ENCODE peak calls at places on chromosomes 5 and 9, in ten cellular contexts. One of them, this sample, is unnamed.

GRCh38 chr9:82223442-82223841 is 234.9 kb downstream of the SPATA31D1 start:
- DNase-seq in HS-5: no peak
- DNase-seq in dermis microvascular lymphatic vessel endothelial cell: no peak
- DNase-seq in esophagus muscularis mucosa: no peak
- DNase-seq in T-helper 1 cell: no peak
- DNase-seq in neural crest cell: no peak
- DNase-seq in activated naive CD8-positive, alpha-beta T cell treated with anti-CD3 and anti-CD28 coated beads, Interleukin-2, amount 50 U/mL, for 24 hours: no peak
- DNase-seq in renal cortical epithelial cell: no peak
- DNase-seq in stimulated activated CD4-positive, alpha-beta T cell treated with anti-CD3 and anti-CD28 coated beads, TNF-alpha, amount 100 ng/mL, for 4 hours: no peak
- DNase-seq in fibroblast of gingiva: no peak
- DNase-seq in this sample: no peak

GRCh38 chr5:92421937-92422336 is 1038.8 kb upstream of the ARRDC3 start:
- DNase-seq in dermis microvascular lymphatic vessel endothelial cell: no peak
- DNase-seq in stimulated activated CD4-positive, alpha-beta T cell treated with anti-CD3 and anti-CD28 coated beads, TNF-alpha, amount 100 ng/mL, for 4 hours: no peak
- DNase-seq in neural crest cell: no peak
- DNase-seq in T-helper 1 cell: no peak
- DNase-seq in esophagus muscularis mucosa: no peak
- DNase-seq in renal cortical epithelial cell: no peak
- DNase-seq in activated naive CD8-positive, alpha-beta T cell treated with anti-CD3 and anti-CD28 coated beads, Interleukin-2, amount 50 U/mL, for 24 hours: no peak
- DNase-seq in fibroblast of gingiva: no peak
- DNase-seq in HS-5: no peak
- DNase-seq in this sample: peak

GRCh38 chr5:97542469-97542868 is 359.4 kb upstream of the RIOK2 start:
- DNase-seq in HS-5: no peak
- DNase-seq in stimulated activated CD4-positive, alpha-beta T cell treated with anti-CD3 and anti-CD28 coated beads, TNF-alpha, amount 100 ng/mL, for 4 hours: no peak
- DNase-seq in dermis microvascular lymphatic vessel endothelial cell: no peak
- DNase-seq in activated naive CD8-positive, alpha-beta T cell treated with anti-CD3 and anti-CD28 coated beads, Interleukin-2, amount 50 U/mL, for 24 hours: no peak
- DNase-seq in neural crest cell: no peak
- DNase-seq in T-helper 1 cell: no peak
- DNase-seq in esophagus muscularis mucosa: no peak
- DNase-seq in renal cortical epithelial cell: no peak
- DNase-seq in fibroblast of gingiva: no peak
- DNase-seq in this sample: no peak

GRCh38 chr5:16574789-16575785 is 41.7 kb downstream of the RETREG1 start:
- DNase-seq in renal cortical epithelial cell: peak
- DNase-seq in activated naive CD8-positive, alpha-beta T cell treated with anti-CD3 and anti-CD28 coated beads, Interleukin-2, amount 50 U/mL, for 24 hours: no peak
- DNase-seq in esophagus muscularis mucosa: no peak
- DNase-seq in fibroblast of gingiva: peak
- DNase-seq in neural crest cell: no peak
- DNase-seq in T-helper 1 cell: no peak
- DNase-seq in HS-5: peak
- DNase-seq in dermis microvascular lymphatic vessel endothelial cell: no peak
- DNase-seq in stimulated activated CD4-positive, alpha-beta T cell treated with anti-CD3 and anti-CD28 coated beads, TNF-alpha, amount 100 ng/mL, for 4 hours: no peak
- DNase-seq in this sample: peak

GRCh38 chr9:79357620-79358019 is 214.1 kb upstream of the TLE4 start:
- DNase-seq in HS-5: no peak
- DNase-seq in T-helper 1 cell: no peak
- DNase-seq in renal cortical epithelial cell: no peak
- DNase-seq in activated naive CD8-positive, alpha-beta T cell treated with anti-CD3 and anti-CD28 coated beads, Interleukin-2, amount 50 U/mL, for 24 hours: no peak
- DNase-seq in fibroblast of gingiva: no peak
- DNase-seq in esophagus muscularis mucosa: no peak
- DNase-seq in dermis microvascular lymphatic vessel endothelial cell: no peak
- DNase-seq in stimulated activated CD4-positive, alpha-beta T cell treated with anti-CD3 and anti-CD28 coated beads, TNF-alpha, amount 100 ng/mL, for 4 hours: no peak
- DNase-seq in neural crest cell: no peak
- DNase-seq in this sample: no peak

GRCh38 chr9:128568470-128569083 is 16.2 kb downstream of the SPTAN1 start:
- DNase-seq in activated naive CD8-positive, alpha-beta T cell treated with anti-CD3 and anti-CD28 coated beads, Interleukin-2, amount 50 U/mL, for 24 hours: no peak
- DNase-seq in dermis microvascular lymphatic vessel endothelial cell: no peak
- DNase-seq in T-helper 1 cell: no peak
- DNase-seq in neural crest cell: no peak
- DNase-seq in renal cortical epithelial cell: no peak
- DNase-seq in stimulated activated CD4-positive, alpha-beta T cell treated with anti-CD3 and anti-CD28 coated beads, TNF-alpha, amount 100 ng/mL, for 4 hours: no peak
- DNase-seq in esophagus muscularis mucosa: no peak
- DNase-seq in HS-5: no peak
- DNase-seq in fibroblast of gingiva: no peak
- DNase-seq in this sample: no peak

GRCh38 chr5:128684951-128685350 is 146.9 kb upstream of the FBN2 start:
- DNase-seq in renal cortical epithelial cell: no peak
- DNase-seq in esophagus muscularis mucosa: no peak
- DNase-seq in HS-5: peak
- DNase-seq in dermis microvascular lymphatic vessel endothelial cell: no peak
- DNase-seq in activated naive CD8-positive, alpha-beta T cell treated with anti-CD3 and anti-CD28 coated beads, Interleukin-2, amount 50 U/mL, for 24 hours: no peak
- DNase-seq in stimulated activated CD4-positive, alpha-beta T cell treated with anti-CD3 and anti-CD28 coated beads, TNF-alpha, amount 100 ng/mL, for 4 hours: no peak
- DNase-seq in T-helper 1 cell: no peak
- DNase-seq in fibroblast of gingiva: peak
- DNase-seq in neural crest cell: no peak
- DNase-seq in this sample: no peak

GRCh38 chr5:74206571-74207550 is 433.7 kb downstream of the ENC1 start:
- DNase-seq in HS-5: peak
- DNase-seq in fibroblast of gingiva: peak
- DNase-seq in T-helper 1 cell: no peak
- DNase-seq in activated naive CD8-positive, alpha-beta T cell treated with anti-CD3 and anti-CD28 coated beads, Interleukin-2, amount 50 U/mL, for 24 hours: no peak
- DNase-seq in renal cortical epithelial cell: peak
- DNase-seq in dermis microvascular lymphatic vessel endothelial cell: peak
- DNase-seq in neural crest cell: no peak
- DNase-seq in stimulated activated CD4-positive, alpha-beta T cell treated with anti-CD3 and anti-CD28 coated beads, TNF-alpha, amount 100 ng/mL, for 4 hours: no peak
- DNase-seq in esophagus muscularis mucosa: peak
- DNase-seq in this sample: peak

GRCh38 chr5:38426493-38426892 is 130.0 kb downstream of the LIFR start:
- DNase-seq in T-helper 1 cell: no peak
- DNase-seq in renal cortical epithelial cell: peak
- DNase-seq in stimulated activated CD4-positive, alpha-beta T cell treated with anti-CD3 and anti-CD28 coated beads, TNF-alpha, amount 100 ng/mL, for 4 hours: no peak
- DNase-seq in HS-5: no peak
- DNase-seq in esophagus muscularis mucosa: no peak
- DNase-seq in activated naive CD8-positive, alpha-beta T cell treated with anti-CD3 and anti-CD28 coated beads, Interleukin-2, amount 50 U/mL, for 24 hours: no peak
- DNase-seq in neural crest cell: no peak
- DNase-seq in fibroblast of gingiva: peak
- DNase-seq in dermis microvascular lymphatic vessel endothelial cell: no peak
- DNase-seq in this sample: no peak

GRCh38 chr9:16622541-16622940 is 247.9 kb downstream of the BNC2 start:
- DNase-seq in neural crest cell: no peak
- DNase-seq in esophagus muscularis mucosa: no peak
- DNase-seq in dermis microvascular lymphatic vessel endothelial cell: no peak
- DNase-seq in activated naive CD8-positive, alpha-beta T cell treated with anti-CD3 and anti-CD28 coated beads, Interleukin-2, amount 50 U/mL, for 24 hours: no peak
- DNase-seq in HS-5: no peak
- DNase-seq in fibroblast of gingiva: no peak
- DNase-seq in stimulated activated CD4-positive, alpha-beta T cell treated with anti-CD3 and anti-CD28 coated beads, TNF-alpha, amount 100 ng/mL, for 4 hours: no peak
- DNase-seq in T-helper 1 cell: no peak
- DNase-seq in renal cortical epithelial cell: no peak
- DNase-seq in this sample: peak

GRCh38 chr9:99491408-99492259 is 269.6 kb downstream of the SEC61B start:
- DNase-seq in dermis microvascular lymphatic vessel endothelial cell: no peak
- DNase-seq in activated naive CD8-positive, alpha-beta T cell treated with anti-CD3 and anti-CD28 coated beads, Interleukin-2, amount 50 U/mL, for 24 hours: no peak
- DNase-seq in stimulated activated CD4-positive, alpha-beta T cell treated with anti-CD3 and anti-CD28 coated beads, TNF-alpha, amount 100 ng/mL, for 4 hours: no peak
- DNase-seq in esophagus muscularis mucosa: no peak
- DNase-seq in HS-5: no peak
- DNase-seq in renal cortical epithelial cell: no peak
- DNase-seq in T-helper 1 cell: no peak
- DNase-seq in neural crest cell: no peak
- DNase-seq in fibroblast of gingiva: peak
- DNase-seq in this sample: no peak

GRCh38 chr5:100832252-100833230 is 70.5 kb downstream of the ST8SIA4 start:
- DNase-seq in HS-5: no peak
- DNase-seq in activated naive CD8-positive, alpha-beta T cell treated with anti-CD3 and anti-CD28 coated beads, Interleukin-2, amount 50 U/mL, for 24 hours: no peak
- DNase-seq in dermis microvascular lymphatic vessel endothelial cell: no peak
- DNase-seq in esophagus muscularis mucosa: no peak
- DNase-seq in renal cortical epithelial cell: no peak
- DNase-seq in neural crest cell: no peak
- DNase-seq in fibroblast of gingiva: no peak
- DNase-seq in T-helper 1 cell: no peak
- DNase-seq in stimulated activated CD4-positive, alpha-beta T cell treated with anti-CD3 and anti-CD28 coated beads, TNF-alpha, amount 100 ng/mL, for 4 hours: no peak
- DNase-seq in this sample: no peak

GRCh38 chr9:95841377-95841776 is 34.1 kb upstream of the ERCC6L2 start:
- DNase-seq in renal cortical epithelial cell: no peak
- DNase-seq in stimulated activated CD4-positive, alpha-beta T cell treated with anti-CD3 and anti-CD28 coated beads, TNF-alpha, amount 100 ng/mL, for 4 hours: no peak
- DNase-seq in T-helper 1 cell: no peak
- DNase-seq in esophagus muscularis mucosa: no peak
- DNase-seq in neural crest cell: no peak
- DNase-seq in activated naive CD8-positive, alpha-beta T cell treated with anti-CD3 and anti-CD28 coated beads, Interleukin-2, amount 50 U/mL, for 24 hours: no peak
- DNase-seq in dermis microvascular lymphatic vessel endothelial cell: no peak
- DNase-seq in fibroblast of gingiva: no peak
- DNase-seq in HS-5: no peak
- DNase-seq in this sample: no peak

GRCh38 chr9:23073136-23073535 is 626.5 kb downstream of the DMRTA1 start:
- DNase-seq in activated naive CD8-positive, alpha-beta T cell treated with anti-CD3 and anti-CD28 coated beads, Interleukin-2, amount 50 U/mL, for 24 hours: no peak
- DNase-seq in stimulated activated CD4-positive, alpha-beta T cell treated with anti-CD3 and anti-CD28 coated beads, TNF-alpha, amount 100 ng/mL, for 4 hours: no peak
- DNase-seq in renal cortical epithelial cell: no peak
- DNase-seq in esophagus muscularis mucosa: no peak
- DNase-seq in T-helper 1 cell: no peak
- DNase-seq in neural crest cell: no peak
- DNase-seq in dermis microvascular lymphatic vessel endothelial cell: no peak
- DNase-seq in fibroblast of gingiva: no peak
- DNase-seq in HS-5: peak
- DNase-seq in this sample: no peak

GRCh38 chr5:66854429-66854828 is 258.2 kb downstream of the MAST4 start:
- DNase-seq in stimulated activated CD4-positive, alpha-beta T cell treated with anti-CD3 and anti-CD28 coated beads, TNF-alpha, amount 100 ng/mL, for 4 hours: no peak
- DNase-seq in T-helper 1 cell: no peak
- DNase-seq in neural crest cell: no peak
- DNase-seq in activated naive CD8-positive, alpha-beta T cell treated with anti-CD3 and anti-CD28 coated beads, Interleukin-2, amount 50 U/mL, for 24 hours: no peak
- DNase-seq in fibroblast of gingiva: no peak
- DNase-seq in HS-5: no peak
- DNase-seq in esophagus muscularis mucosa: no peak
- DNase-seq in renal cortical epithelial cell: no peak
- DNase-seq in dermis microvascular lymphatic vessel endothelial cell: no peak
- DNase-seq in this sample: no peak

GRCh38 chr9:120755827-120756434 is 37.3 kb downstream of the FBXW2 start:
- DNase-seq in HS-5: no peak
- DNase-seq in dermis microvascular lymphatic vessel endothelial cell: peak
- DNase-seq in T-helper 1 cell: peak
- DNase-seq in neural crest cell: peak
- DNase-seq in stimulated activated CD4-positive, alpha-beta T cell treated with anti-CD3 and anti-CD28 coated beads, TNF-alpha, amount 100 ng/mL, for 4 hours: peak
- DNase-seq in activated naive CD8-positive, alpha-beta T cell treated with anti-CD3 and anti-CD28 coated beads, Interleukin-2, amount 50 U/mL, for 24 hours: peak
- DNase-seq in fibroblast of gingiva: peak
- DNase-seq in renal cortical epithelial cell: peak
- DNase-seq in esophagus muscularis mucosa: peak
- DNase-seq in this sample: peak

GRCh38 chr5:150286820-150287219 is 2.8 kb downstream of the CAMK2A start:
- DNase-seq in HS-5: no peak
- DNase-seq in fibroblast of gingiva: no peak
- DNase-seq in renal cortical epithelial cell: no peak
- DNase-seq in T-helper 1 cell: no peak
- DNase-seq in dermis microvascular lymphatic vessel endothelial cell: no peak
- DNase-seq in stimulated activated CD4-positive, alpha-beta T cell treated with anti-CD3 and anti-CD28 coated beads, TNF-alpha, amount 100 ng/mL, for 4 hours: no peak
- DNase-seq in neural crest cell: no peak
- DNase-seq in activated naive CD8-positive, alpha-beta T cell treated with anti-CD3 and anti-CD28 coated beads, Interleukin-2, amount 50 U/mL, for 24 hours: no peak
- DNase-seq in esophagus muscularis mucosa: no peak
- DNase-seq in this sample: peak

GRCh38 chr5:172436078-172436873 is 18.0 kb downstream of the SH3PXD2B start:
- DNase-seq in esophagus muscularis mucosa: no peak
- DNase-seq in HS-5: no peak
- DNase-seq in stimulated activated CD4-positive, alpha-beta T cell treated with anti-CD3 and anti-CD28 coated beads, TNF-alpha, amount 100 ng/mL, for 4 hours: no peak
- DNase-seq in fibroblast of gingiva: no peak
- DNase-seq in activated naive CD8-positive, alpha-beta T cell treated with anti-CD3 and anti-CD28 coated beads, Interleukin-2, amount 50 U/mL, for 24 hours: no peak
- DNase-seq in renal cortical epithelial cell: no peak
- DNase-seq in T-helper 1 cell: no peak
- DNase-seq in neural crest cell: no peak
- DNase-seq in dermis microvascular lymphatic vessel endothelial cell: no peak
- DNase-seq in this sample: no peak

GRCh38 chr5:1506242-1507015 is 17.3 kb downstream of the LPCAT1 start:
- DNase-seq in renal cortical epithelial cell: no peak
- DNase-seq in T-helper 1 cell: no peak
- DNase-seq in dermis microvascular lymphatic vessel endothelial cell: no peak
- DNase-seq in activated naive CD8-positive, alpha-beta T cell treated with anti-CD3 and anti-CD28 coated beads, Interleukin-2, amount 50 U/mL, for 24 hours: no peak
- DNase-seq in esophagus muscularis mucosa: no peak
- DNase-seq in fibroblast of gingiva: no peak
- DNase-seq in stimulated activated CD4-positive, alpha-beta T cell treated with anti-CD3 and anti-CD28 coated beads, TNF-alpha, amount 100 ng/mL, for 4 hours: no peak
- DNase-seq in HS-5: no peak
- DNase-seq in neural crest cell: no peak
- DNase-seq in this sample: no peak

GRCh38 chr9:95572370-95573151 is 55.8 kb upstream of the PTCH1 start:
- DNase-seq in dermis microvascular lymphatic vessel endothelial cell: no peak
- DNase-seq in esophagus muscularis mucosa: no peak
- DNase-seq in renal cortical epithelial cell: no peak
- DNase-seq in stimulated activated CD4-positive, alpha-beta T cell treated with anti-CD3 and anti-CD28 coated beads, TNF-alpha, amount 100 ng/mL, for 4 hours: no peak
- DNase-seq in neural crest cell: no peak
- DNase-seq in activated naive CD8-positive, alpha-beta T cell treated with anti-CD3 and anti-CD28 coated beads, Interleukin-2, amount 50 U/mL, for 24 hours: no peak
- DNase-seq in fibroblast of gingiva: peak
- DNase-seq in T-helper 1 cell: no peak
- DNase-seq in HS-5: peak
- DNase-seq in this sample: no peak

GRCh38 chr5:179793470-179794139 is at the start of gene LTC4S:
- DNase-seq in T-helper 1 cell: peak
- DNase-seq in neural crest cell: no peak
- DNase-seq in esophagus muscularis mucosa: no peak
- DNase-seq in dermis microvascular lymphatic vessel endothelial cell: peak
- DNase-seq in HS-5: no peak
- DNase-seq in fibroblast of gingiva: peak
- DNase-seq in renal cortical epithelial cell: peak
- DNase-seq in activated naive CD8-positive, alpha-beta T cell treated with anti-CD3 and anti-CD28 coated beads, Interleukin-2, amount 50 U/mL, for 24 hours: peak
- DNase-seq in stimulated activated CD4-positive, alpha-beta T cell treated with anti-CD3 and anti-CD28 coated beads, TNF-alpha, amount 100 ng/mL, for 4 hours: no peak
- DNase-seq in this sample: no peak

GRCh38 chr9:70081120-70081495 is 37.5 kb downstream of the MAMDC2 start:
- DNase-seq in dermis microvascular lymphatic vessel endothelial cell: peak
- DNase-seq in activated naive CD8-positive, alpha-beta T cell treated with anti-CD3 and anti-CD28 coated beads, Interleukin-2, amount 50 U/mL, for 24 hours: no peak
- DNase-seq in esophagus muscularis mucosa: no peak
- DNase-seq in stimulated activated CD4-positive, alpha-beta T cell treated with anti-CD3 and anti-CD28 coated beads, TNF-alpha, amount 100 ng/mL, for 4 hours: no peak
- DNase-seq in T-helper 1 cell: no peak
- DNase-seq in HS-5: peak
- DNase-seq in neural crest cell: no peak
- DNase-seq in fibroblast of gingiva: peak
- DNase-seq in renal cortical epithelial cell: peak
- DNase-seq in this sample: no peak

GRCh38 chr9:93134018-93134739 is at the start of gene NINJ1:
- DNase-seq in neural crest cell: peak
- DNase-seq in T-helper 1 cell: peak
- DNase-seq in renal cortical epithelial cell: peak
- DNase-seq in activated naive CD8-positive, alpha-beta T cell treated with anti-CD3 and anti-CD28 coated beads, Interleukin-2, amount 50 U/mL, for 24 hours: peak
- DNase-seq in esophagus muscularis mucosa: no peak
- DNase-seq in stimulated activated CD4-positive, alpha-beta T cell treated with anti-CD3 and anti-CD28 coated beads, TNF-alpha, amount 100 ng/mL, for 4 hours: peak
- DNase-seq in fibroblast of gingiva: peak
- DNase-seq in dermis microvascular lymphatic vessel endothelial cell: peak
- DNase-seq in HS-5: peak
- DNase-seq in this sample: peak

GRCh38 chr5:27472875-27473274 is 434.5 kb upstream of the CDH9 start:
- DNase-seq in T-helper 1 cell: no peak
- DNase-seq in esophagus muscularis mucosa: no peak
- DNase-seq in stimulated activated CD4-positive, alpha-beta T cell treated with anti-CD3 and anti-CD28 coated beads, TNF-alpha, amount 100 ng/mL, for 4 hours: no peak
- DNase-seq in renal cortical epithelial cell: no peak
- DNase-seq in HS-5: no peak
- DNase-seq in dermis microvascular lymphatic vessel endothelial cell: no peak
- DNase-seq in activated naive CD8-positive, alpha-beta T cell treated with anti-CD3 and anti-CD28 coated beads, Interleukin-2, amount 50 U/mL, for 24 hours: no peak
- DNase-seq in fibroblast of gingiva: no peak
- DNase-seq in neural crest cell: no peak
- DNase-seq in this sample: peak

GRCh38 chr5:51373880-51374523 is 9.2 kb upstream of the ISL1 start:
- DNase-seq in activated naive CD8-positive, alpha-beta T cell treated with anti-CD3 and anti-CD28 coated beads, Interleukin-2, amount 50 U/mL, for 24 hours: no peak
- DNase-seq in neural crest cell: no peak
- DNase-seq in renal cortical epithelial cell: no peak
- DNase-seq in dermis microvascular lymphatic vessel endothelial cell: no peak
- DNase-seq in stimulated activated CD4-positive, alpha-beta T cell treated with anti-CD3 and anti-CD28 coated beads, TNF-alpha, amount 100 ng/mL, for 4 hours: no peak
- DNase-seq in T-helper 1 cell: no peak
- DNase-seq in HS-5: no peak
- DNase-seq in fibroblast of gingiva: no peak
- DNase-seq in esophagus muscularis mucosa: no peak
- DNase-seq in this sample: no peak

GRCh38 chr5:161804263-161804662 is 43.7 kb upstream of the GABRA1 start:
- DNase-seq in HS-5: no peak
- DNase-seq in activated naive CD8-positive, alpha-beta T cell treated with anti-CD3 and anti-CD28 coated beads, Interleukin-2, amount 50 U/mL, for 24 hours: no peak
- DNase-seq in renal cortical epithelial cell: no peak
- DNase-seq in stimulated activated CD4-positive, alpha-beta T cell treated with anti-CD3 and anti-CD28 coated beads, TNF-alpha, amount 100 ng/mL, for 4 hours: no peak
- DNase-seq in dermis microvascular lymphatic vessel endothelial cell: no peak
- DNase-seq in neural crest cell: no peak
- DNase-seq in T-helper 1 cell: no peak
- DNase-seq in esophagus muscularis mucosa: no peak
- DNase-seq in fibroblast of gingiva: no peak
- DNase-seq in this sample: no peak

GRCh38 chr5:143495823-143496275 is 92.4 kb upstream of the NR3C1 start:
- DNase-seq in esophagus muscularis mucosa: no peak
- DNase-seq in T-helper 1 cell: no peak
- DNase-seq in renal cortical epithelial cell: peak
- DNase-seq in dermis microvascular lymphatic vessel endothelial cell: peak
- DNase-seq in activated naive CD8-positive, alpha-beta T cell treated with anti-CD3 and anti-CD28 coated beads, Interleukin-2, amount 50 U/mL, for 24 hours: no peak
- DNase-seq in neural crest cell: no peak
- DNase-seq in fibroblast of gingiva: peak
- DNase-seq in HS-5: peak
- DNase-seq in stimulated activated CD4-positive, alpha-beta T cell treated with anti-CD3 and anti-CD28 coated beads, TNF-alpha, amount 100 ng/mL, for 4 hours: no peak
- DNase-seq in this sample: no peak

GRCh38 chr9:98219364-98219716 is 26.9 kb upstream of the CORO2A start:
- DNase-seq in dermis microvascular lymphatic vessel endothelial cell: no peak
- DNase-seq in neural crest cell: no peak
- DNase-seq in T-helper 1 cell: no peak
- DNase-seq in fibroblast of gingiva: no peak
- DNase-seq in stimulated activated CD4-positive, alpha-beta T cell treated with anti-CD3 and anti-CD28 coated beads, TNF-alpha, amount 100 ng/mL, for 4 hours: no peak
- DNase-seq in renal cortical epithelial cell: no peak
- DNase-seq in activated naive CD8-positive, alpha-beta T cell treated with anti-CD3 and anti-CD28 coated beads, Interleukin-2, amount 50 U/mL, for 24 hours: no peak
- DNase-seq in esophagus muscularis mucosa: no peak
- DNase-seq in HS-5: no peak
- DNase-seq in this sample: no peak

This sample was measured in GM23338.